ENCODE peak calls at places on chromosomes 7 and 10, in five cellular contexts. J is right atrium auricular region; N is activated CD8-positive, alpha-beta memory T cell treated with anti-CD3 and anti-CD28 coated beads, Interleukin-2, amount 50 U/mL, for 4 hours; O is cardiac muscle cell; H is H4. P is an unnamed sample.

GRCh38 chr10:101405006-101405405 is 51.0 kb downstream of the BTRC start:
- DNase-seq in J (no peak), O (no peak), H (no peak), N (no peak), P (no peak)

GRCh38 chr7:78052112-78052511 is 253.5 kb downstream of the PHTF2 start:
- DNase-seq in O (peak; percentile 55), H (no peak), J (no peak), N (no peak), P (no peak)

GRCh38 chr7:36723951-36724664 is at the start of gene AOAH:
- DNase-seq in J (peak; percentile 73), O (no peak), N (peak; percentile 66), H (no peak), P (peak; percentile 79)

GRCh38 chr7:20741801-20742200 is 44.9 kb downstream of the SP8 start:
- DNase-seq in J (no peak), O (no peak), N (no peak), H (no peak), P (no peak)

GRCh38 chr7:128243273-128243672 is 2.2 kb downstream of the LEP start:
- DNase-seq in J (no peak), O (no peak), N (no peak), H (no peak), P (no peak)

GRCh38 chr10:48466611-48467240 is 138.1 kb downstream of the ARHGAP22 start:
- DNase-seq in J (no peak), H (no peak), O (peak; percentile 60), N (no peak), P (no peak)

GRCh38 chr10:62136931-62137330 is 131.7 kb downstream of the RTKN2 start:
- DNase-seq in J (no peak), H (no peak), N (no peak), O (no peak), P (no peak)

GRCh38 chr7:17580141-17580540 is 281.7 kb downstream of the AHR start:
- DNase-seq in N (no peak), J (no peak), H (no peak), O (no peak), P (no peak)

GRCh38 chr7:70177166-70177565 is 578.9 kb downstream of the AUTS2 start:
- DNase-seq in O (no peak), N (no peak), H (peak; percentile 23), J (no peak), P (no peak)

GRCh38 chr10:101373063-101373462 is 19.1 kb downstream of the BTRC start:
- DNase-seq in H (no peak), N (no peak), O (no peak), J (no peak), P (no peak)

GRCh38 chr10:76882245-76882644 is 755.4 kb downstream of the KCNMA1 start:
- DNase-seq in O (no peak), N (no peak), J (no peak), H (no peak), P (peak; percentile 12)

GRCh38 chr7:30979027-30979426 is 15.3 kb downstream of the GHRHR start:
- DNase-seq in O (no peak), J (no peak), N (no peak), H (no peak), P (no peak)

GRCh38 chr10:107165007-107165406 is 501 bp upstream of the SORCS1 start:
- DNase-seq in O (no peak), N (no peak), J (no peak), H (no peak), P (no peak)

GRCh38 chr7:27634892-27635538 is 27.7 kb downstream of the HIBADH start:
- DNase-seq in J (no peak), N (no peak), H (no peak), O (no peak), P (no peak)

GRCh38 chr7:30459591-30460245 is 18.9 kb downstream of the NOD1 start:
- DNase-seq in N (no peak), O (no peak), H (peak; percentile 76), J (peak; percentile 72), P (no peak)